ENCODE peak calls at places on chromosomes 7 and 10, in five cellular contexts. W is astrocyte, F is lower leg skin, C is neural progenitor cell, I is AG10803. S is an unnamed sample.

GRCh38 chr10:42697926-42698325 is 59.6 kb upstream of the ZNF33B start:
- DNase-seq in W (no peak), F (no peak), C (no peak), I (no peak), S (no peak)

GRCh38 chr7:45939574-45939973 is 18.5 kb upstream of the IGFBP3 start:
- DNase-seq in W (no peak), F (no peak), C (no peak), I (no peak), S (no peak)

GRCh38 chr10:5094265-5095205 is at the start of gene AKR1C3:
- DNase-seq in W (peak), F (no peak), C (no peak), I (peak), S (no peak)

GRCh38 chr10:61974611-61975010 is 73.1 kb downstream of the ARID5B start:
- DNase-seq in W (peak), F (peak), C (no peak), I (peak), S (peak)

GRCh38 chr10:113704637-113705343 is 25.1 kb downstream of the CASP7 start:
- DNase-seq in W (peak), F (no peak), C (peak), I (peak), S (no peak)

GRCh38 chr7:3884543-3884942 is 583.5 kb downstream of the SDK1 start:
- DNase-seq in W (no peak), F (no peak), C (no peak), I (no peak), S (no peak)

GRCh38 chr10:105138287-105138854 is 497.3 kb downstream of the SORCS3 start:
- DNase-seq in W (no peak), F (no peak), C (no peak), I (no peak), S (no peak)

GRCh38 chr7:122198581-122198980 is 54.5 kb upstream of the AASS start:
- DNase-seq in W (no peak), F (no peak), C (no peak), I (no peak), S (no peak)

GRCh38 chr7:157576415-157576814 is 239.6 kb downstream of the DNAJB6 start:
- DNase-seq in W (no peak), F (no peak), C (no peak), I (no peak), S (no peak)

GRCh38 chr7:2004841-2005351 is 227.8 kb downstream of the MAD1L1 start:
- DNase-seq in W (no peak), F (peak), C (no peak), I (no peak), S (no peak)

GRCh38 chr7:150857276-150858055 is 5.1 kb downstream of the AOC1 start:
- DNase-seq in W (no peak), F (no peak), C (no peak), I (no peak), S (no peak)

GRCh38 chr7:142063551-142064442 is 47.7 kb upstream of the MGAM2 start:
- DNase-seq in W (no peak), F (no peak), C (no peak), I (peak), S (no peak)

GRCh38 chr10:3102721-3103410 is 35.5 kb downstream of the PFKP start:
- DNase-seq in W (peak), F (no peak), C (no peak), I (peak), S (no peak)

GRCh38 chr7:78221961-78222751 is 423.6 kb downstream of the PHTF2 start:
- DNase-seq in W (peak), F (no peak), C (no peak), I (peak), S (no peak)

GRCh38 chr7:1085910-1086421 is 1.9 kb upstream of the GPER1 start:
- DNase-seq in W (no peak), F (no peak), C (no peak), I (peak), S (no peak)

GRCh38 chr10:60942604-60943269 is 1.2 kb downstream of the RHOBTB1 start:
- DNase-seq in W (peak), F (no peak), C (no peak), I (peak), S (peak)

GRCh38 chr7:39084344-39084743 is 106.6 kb downstream of the POU6F2 start:
- DNase-seq in W (no peak), F (no peak), C (no peak), I (no peak), S (no peak)

GRCh38 chr7:106597014-106597413 is 63.9 kb downstream of the CCDC71L start:
- DNase-seq in W (no peak), F (no peak), C (no peak), I (no peak), S (no peak)

GRCh38 chr10:14220026-14220425 is 110.7 kb downstream of the FRMD4A start:
- DNase-seq in W (peak), F (peak), C (no peak), I (no peak), S (no peak)

GRCh38 chr7:151459726-151460473 is 20.0 kb upstream of the CRYGN start:
- DNase-seq in W (peak), F (peak), C (peak), I (peak), S (peak)

GRCh38 chr7:30531286-30531685 is 26.7 kb upstream of the GGCT start:
- DNase-seq in W (no peak), F (no peak), C (no peak), I (no peak), S (no peak)

GRCh38 chr10:126598009-126598408 is 72.5 kb downstream of the C10orf90 start:
- DNase-seq in W (no peak), F (no peak), C (peak), I (peak), S (no peak)

GRCh38 chr7:26397786-26398435 is 106.2 kb downstream of the SNX10 start:
- DNase-seq in W (no peak), F (no peak), C (peak), I (peak), S (no peak)

GRCh38 chr10:106520698-106521097 is 643.8 kb downstream of the SORCS1 start:
- DNase-seq in W (no peak), F (no peak), C (no peak), I (no peak), S (no peak)

GRCh38 chr7:15280078-15280734 is 281.6 kb downstream of the AGMO start:
- DNase-seq in W (no peak), F (no peak), C (no peak), I (no peak), S (no peak)

GRCh38 chr7:93860261-93860660 is 30.3 kb downstream of the TFPI2 start:
- DNase-seq in W (no peak), F (no peak), C (no peak), I (no peak), S (no peak)

GRCh38 chr7:676972-677385 is 49.5 kb upstream of the DNAAF5 start:
- DNase-seq in W (no peak), F (peak), C (no peak), I (no peak), S (no peak)

GRCh38 chr10:21184216-21184615 is 287.1 kb upstream of the NEBL start:
- DNase-seq in W (no peak), F (no peak), C (no peak), I (no peak), S (no peak)

GRCh38 chr10:86367339-86367951 is 850 bp upstream of the GRID1 start:
- DNase-seq in W (no peak), F (peak), C (peak), I (no peak), S (no peak)

GRCh38 chr7:19623676-19624075 is 85.2 kb downstream of the POLR1F start:
- DNase-seq in W (no peak), F (no peak), C (no peak), I (no peak), S (no peak)

GRCh38 chr10:79410315-79411094 is 34.9 kb downstream of the ZCCHC24 start:
- DNase-seq in W (no peak), F (no peak), C (no peak), I (no peak), S (no peak)

GRCh38 chr7:144063710-144064109 is 5.9 kb upstream of the OR2A25 start:
- DNase-seq in W (no peak), F (no peak), C (peak), I (no peak), S (no peak)
- TF ChIP-seq CTCF in W (no peak), F (no peak), C (peak), I (peak), S (no peak)

DNA sequence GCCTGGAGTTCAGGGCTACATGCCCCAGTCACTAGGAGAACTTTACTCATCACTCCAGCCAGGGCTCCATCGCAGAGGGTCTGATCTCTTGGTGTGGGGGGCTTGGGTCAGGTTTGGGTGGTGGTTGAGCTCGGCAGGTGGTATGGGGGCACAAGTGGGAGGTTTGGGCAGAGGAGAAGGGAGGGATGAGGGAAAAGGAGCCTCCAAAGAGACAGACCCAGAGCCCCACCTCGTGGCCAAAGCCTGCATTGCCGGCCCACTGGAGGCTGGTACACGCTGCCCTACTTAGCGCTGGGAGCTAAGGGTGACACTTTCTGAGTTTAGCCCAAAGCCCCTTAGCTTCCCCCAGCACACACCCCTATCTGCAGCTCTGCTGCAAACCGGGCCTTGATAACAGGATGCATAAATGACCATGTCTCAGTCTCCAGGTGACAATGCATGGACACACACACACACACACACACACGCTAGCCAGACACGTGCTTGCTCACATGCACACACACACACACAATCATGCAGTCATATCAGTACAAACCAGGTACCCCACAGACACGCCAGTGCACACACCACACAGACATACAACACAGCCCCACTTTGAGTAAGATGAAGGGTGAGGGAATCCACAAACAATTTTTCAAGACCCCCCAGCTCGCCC is 14.7 kb downstream of the LZTS2 start:
- DNase-seq in W (no peak), F (peak), C (peak), I (peak), S (peak)
- TF ChIP-seq CTCF in W (peak), F (no peak), C (peak), I (peak), S (peak)

DNA sequence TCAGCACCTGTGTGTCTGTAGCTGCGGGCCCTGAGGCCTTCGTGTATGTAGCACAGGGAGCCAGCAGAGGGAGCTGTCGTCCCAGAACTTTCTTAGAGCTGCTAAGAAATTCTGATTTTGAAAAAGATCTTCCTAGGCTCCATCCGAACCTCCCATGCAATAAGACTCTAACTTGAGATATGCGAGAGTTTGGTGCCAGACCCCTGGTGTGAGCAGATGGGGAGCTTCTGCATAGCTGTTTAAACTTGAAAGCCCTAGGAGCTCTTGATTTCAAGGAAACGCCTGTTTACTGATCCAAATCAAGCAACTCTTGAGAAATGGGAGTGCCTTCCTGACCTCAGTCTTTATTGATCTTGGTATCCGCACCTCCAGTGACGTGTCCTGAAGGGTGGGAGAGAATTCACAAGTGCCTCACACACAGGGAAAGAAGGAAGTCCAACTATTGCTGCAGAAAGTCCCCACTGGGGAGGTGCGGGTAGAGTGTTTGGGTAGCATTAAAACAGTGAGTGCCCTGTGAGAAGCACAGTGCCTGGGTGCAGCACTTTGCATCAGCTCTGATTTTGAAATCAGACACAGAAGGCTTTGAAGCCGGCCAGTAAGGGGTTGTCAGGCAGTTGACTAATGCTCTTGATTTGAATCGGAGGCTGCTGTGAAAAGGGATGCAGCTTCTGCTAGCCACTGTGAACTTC is 66.4 kb upstream of the STRIP2 start:
- DNase-seq in W (peak), F (peak), C (peak), I (peak), S (peak)
- TF ChIP-seq CTCF in W (peak), F (no peak), C (peak), I (peak), S (peak)

GRCh38 chr7:132214452-132214851 is 361.8 kb downstream of the PLXNA4 start:
- DNase-seq in W (no peak), F (no peak), C (no peak), I (no peak), S (no peak)
- TF ChIP-seq CTCF in W (no peak), F (no peak), C (no peak), I (no peak), S (no peak)

GRCh38 chr7:54992876-54993490 is 25.8 kb upstream of the EGFR start:
- DNase-seq in W (no peak), F (no peak), C (no peak), I (peak), S (no peak)
- TF ChIP-seq CTCF in W (no peak), F (no peak), C (no peak), I (no peak), S (no peak)

GRCh38 chr7:115676080-115676479 is 354.5 kb downstream of the TFEC start:
- DNase-seq in W (peak), F (no peak), C (peak), I (peak), S (no peak)
- TF ChIP-seq CTCF in W (peak), F (no peak), C (peak), I (peak), S (no peak)

DNA sequence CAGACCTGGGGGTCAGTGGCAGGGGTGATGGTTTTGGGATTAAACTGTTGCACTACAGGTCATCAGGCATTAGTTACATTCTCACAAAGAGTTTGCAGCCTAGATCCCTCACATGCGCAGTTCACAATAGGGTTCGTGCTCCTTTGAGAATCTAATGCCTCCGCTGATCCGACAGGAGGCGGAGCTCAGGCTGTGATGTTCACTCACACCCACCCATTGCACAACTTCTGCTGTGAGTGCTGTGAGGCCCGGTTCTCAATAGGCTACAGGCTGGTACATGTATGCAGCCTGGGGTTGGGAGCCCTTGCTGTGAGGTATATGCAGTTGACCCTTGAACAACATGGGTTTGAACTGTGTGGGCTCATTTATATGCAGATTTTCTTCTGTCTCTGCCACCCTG is 416.4 kb downstream of the GFRA1 start:
- DNase-seq in W (no peak), F (no peak), C (peak), I (no peak), S (no peak)
- TF ChIP-seq CTCF in W (no peak), F (no peak), C (no peak), I (no peak), S (no peak)

DNA sequence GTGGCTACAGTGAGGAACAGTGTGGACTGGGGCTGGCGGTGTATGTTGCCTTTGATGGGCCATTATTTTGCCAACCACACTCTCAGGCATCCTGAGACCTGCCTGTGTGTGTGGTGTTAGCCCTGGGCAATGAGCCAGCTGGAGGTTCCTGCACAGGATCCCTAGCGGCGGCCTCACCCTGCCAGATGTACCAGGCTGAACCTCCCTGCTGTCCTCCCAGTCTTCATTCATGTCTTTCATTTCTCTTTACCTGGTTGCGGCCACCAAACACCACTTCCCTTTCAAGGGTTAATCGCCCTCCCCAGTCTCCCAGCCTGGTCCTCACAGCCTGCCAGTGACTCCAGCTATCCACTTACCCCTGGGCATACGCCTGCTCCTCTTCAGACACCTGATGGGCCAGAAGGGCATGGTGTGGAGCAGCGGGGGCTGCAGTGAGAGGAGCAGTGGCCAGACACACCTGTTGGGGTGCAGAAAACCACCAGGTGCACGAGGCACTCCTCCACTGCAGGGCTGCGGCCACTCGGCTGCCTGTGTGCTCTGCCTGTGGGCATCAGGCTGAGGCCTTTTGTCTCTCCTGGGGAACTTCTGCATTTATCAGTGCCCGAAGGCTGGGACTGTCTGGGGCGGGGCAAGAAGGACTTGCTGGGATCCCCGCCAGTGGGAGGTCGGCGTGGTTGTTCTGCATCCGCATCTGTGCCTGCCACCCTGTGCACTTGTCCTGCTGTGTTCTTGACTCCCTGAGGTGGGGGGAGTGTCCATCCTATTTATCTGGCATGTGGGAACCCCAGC is 111.6 kb downstream of the ARHGAP22 start:
- DNase-seq in W (no peak), F (peak), C (no peak), I (peak), S (no peak)
- TF ChIP-seq CTCF in W (no peak), F (no peak), C (no peak), I (no peak), S (no peak)

DNA sequence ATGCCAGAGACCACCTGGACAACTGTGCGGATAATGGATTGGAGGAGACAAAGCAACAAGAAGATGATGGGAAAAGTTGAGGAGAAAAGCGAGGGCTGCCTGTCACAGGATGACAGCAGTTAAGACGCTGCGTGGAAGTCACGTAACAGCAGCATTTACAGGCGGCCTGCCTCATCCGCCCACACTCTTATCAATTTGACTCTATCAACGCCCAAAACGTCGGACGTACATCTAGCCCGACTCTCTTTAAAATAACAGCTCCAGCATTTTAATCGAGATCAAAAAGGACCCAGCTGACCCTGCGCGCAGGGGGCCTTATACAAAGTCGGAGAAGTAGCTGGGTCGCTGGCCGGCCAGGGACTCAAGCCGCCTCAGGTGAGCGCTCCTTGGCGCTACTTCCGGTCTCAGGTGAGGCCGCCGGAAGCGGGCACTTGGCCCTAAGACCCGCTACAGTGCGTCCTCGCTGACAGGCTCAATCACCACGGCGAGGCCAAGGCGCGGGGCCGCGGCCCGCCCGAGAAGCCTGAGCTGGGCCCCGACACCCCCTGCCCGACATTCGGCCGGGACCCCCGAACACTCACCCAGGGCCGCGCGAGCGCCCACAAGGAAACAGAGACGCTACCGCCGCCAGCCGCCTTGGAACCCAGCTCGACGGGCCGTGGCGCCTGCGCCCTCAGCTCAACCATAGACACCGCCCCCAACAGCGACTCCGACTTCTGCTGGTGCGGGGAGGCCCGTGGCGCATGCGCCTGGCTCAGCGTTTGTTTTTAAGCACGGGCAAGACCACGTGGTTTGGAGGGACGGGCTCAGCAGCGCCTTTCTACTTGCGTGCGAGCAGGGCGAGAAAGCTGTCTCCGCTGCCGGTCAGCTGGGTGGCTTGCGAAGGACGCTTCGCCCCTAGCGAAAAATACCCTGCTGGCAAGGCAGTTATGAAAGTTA is at the start of gene ERCC6:
- DNase-seq in W (peak), F (peak), C (peak), I (peak), S (peak)
- TF ChIP-seq CTCF in W (no peak), F (no peak), C (no peak), I (peak), S (no peak)